ENCODE peak calls at places on chromosomes 2 and 18, in seven cellular contexts. P is IMR-90, O is adrenal gland, L is H54, N is transverse colon, T is GM12878, Z is A549. W is an unnamed sample.
A peak's percentile ranks its signal among the peaks of the same experiment; 100 is the strongest.

GRCh38 chr2:107511970-107512789 is 314.5 kb upstream of the RGPD4 start:
- DNase-seq in P (no peak), O (no peak), L (no peak), N (no peak), T (no peak), Z (no peak), W (no peak)

GRCh38 chr2:118677546-118677945 is 169.9 kb downstream of the EN1 start:
- DNase-seq in P (no peak), O (no peak), L (no peak), N (no peak), T (no peak), Z (no peak), W (no peak)

GRCh38 chr2:219049282-219049681 is 8.0 kb upstream of the CFAP65 start:
- DNase-seq in P (no peak), O (no peak), L (no peak), N (no peak), T (no peak), Z (no peak), W (no peak)

GRCh38 chr2:58447586-58447985 is 206.5 kb upstream of the FANCL start:
- DNase-seq in P (no peak), O (no peak), L (no peak), N (no peak), T (no peak), Z (no peak), W (no peak)

GRCh38 chr18:6920099-6920955 is 190.8 kb downstream of the ARHGAP28 start:
- DNase-seq in P (peak; percentile 68), O (peak; percentile 56), L (peak; percentile 47), N (peak; percentile 73), T (no peak), Z (peak; percentile 13), W (peak; percentile 42)

GRCh38 chr2:105325389-105325963 is 4.1 kb downstream of the TGFBRAP1 start:
- DNase-seq in P (peak; percentile 55), O (no peak), L (no peak), N (no peak), T (no peak), Z (no peak), W (no peak)

GRCh38 chr2:43114210-43114609 is 112.2 kb downstream of the ZFP36L2 start:
- DNase-seq in P (peak; percentile 35), O (no peak), L (no peak), N (no peak), T (no peak), Z (no peak), W (no peak)

GRCh38 chr2:32743480-32744236 is 115.8 kb downstream of the TTC27 start:
- DNase-seq in P (peak; percentile 58), O (no peak), L (no peak), N (no peak), T (peak; percentile 28), Z (no peak), W (no peak)

GRCh38 chr2:105126353-105126752 is 88.5 kb downstream of the MRPS9 start:
- DNase-seq in P (no peak), O (no peak), L (no peak), N (no peak), T (no peak), Z (no peak), W (no peak)

GRCh38 chr2:169476459-169476858 is 2.8 kb upstream of the BBS5 start:
- DNase-seq in P (peak; percentile 61), O (no peak), L (no peak), N (no peak), T (no peak), Z (no peak), W (no peak)

GRCh38 chr18:9712130-9712577 is 4.1 kb downstream of the RAB31 start:
- DNase-seq in P (no peak), O (no peak), L (no peak), N (no peak), T (no peak), Z (no peak), W (no peak)

GRCh38 chr18:9710037-9710436 is 1.9 kb downstream of the RAB31 start:
- DNase-seq in P (no peak), O (no peak), L (no peak), N (no peak), T (no peak), Z (no peak), W (no peak)

GRCh38 chr18:9712606-9713005 is 4.5 kb downstream of the RAB31 start:
- DNase-seq in P (no peak), O (no peak), L (no peak), N (no peak), T (no peak), Z (no peak), W (no peak)

GRCh38 chr18:9708882-9709877 is 1.1 kb downstream of the RAB31 start:
- DNase-seq in P (no peak), O (peak; percentile 46), L (no peak), N (peak; percentile 26), T (no peak), Z (no peak), W (peak; percentile 58)

GRCh38 chr18:9711361-9712129 is 3.4 kb downstream of the RAB31 start:
- DNase-seq in P (no peak), O (no peak), L (no peak), N (no peak), T (peak; percentile 66), Z (no peak), W (no peak)
- TF ChIP-seq POLR2A in P (no peak), O (no peak), L (no peak), N (no peak), T (no peak), Z (no peak), W (no peak)

GRCh38 chr2:30147715-30148611 is 1.2 kb downstream of the YPEL5 start:
- DNase-seq in P (peak; percentile 40), O (peak; percentile 75), L (peak; percentile 68), N (peak; percentile 85), T (no peak), Z (peak; percentile 88), W (peak; percentile 71)
- TF ChIP-seq POLR2A in P (peak; percentile 14), O (peak; percentile 77), L (no peak), N (peak; percentile 39), T (peak; percentile 72), Z (no peak), W (peak; percentile 82)

GRCh38 chr2:227450921-227451654 is 20.9 kb upstream of the AGFG1 start:
- DNase-seq in P (no peak), O (no peak), L (no peak), N (no peak), T (no peak), Z (peak; percentile 47), W (no peak)
- TF ChIP-seq POLR2A in P (no peak), O (no peak), L (no peak), N (no peak), T (no peak), Z (no peak), W (no peak)

DNA sequence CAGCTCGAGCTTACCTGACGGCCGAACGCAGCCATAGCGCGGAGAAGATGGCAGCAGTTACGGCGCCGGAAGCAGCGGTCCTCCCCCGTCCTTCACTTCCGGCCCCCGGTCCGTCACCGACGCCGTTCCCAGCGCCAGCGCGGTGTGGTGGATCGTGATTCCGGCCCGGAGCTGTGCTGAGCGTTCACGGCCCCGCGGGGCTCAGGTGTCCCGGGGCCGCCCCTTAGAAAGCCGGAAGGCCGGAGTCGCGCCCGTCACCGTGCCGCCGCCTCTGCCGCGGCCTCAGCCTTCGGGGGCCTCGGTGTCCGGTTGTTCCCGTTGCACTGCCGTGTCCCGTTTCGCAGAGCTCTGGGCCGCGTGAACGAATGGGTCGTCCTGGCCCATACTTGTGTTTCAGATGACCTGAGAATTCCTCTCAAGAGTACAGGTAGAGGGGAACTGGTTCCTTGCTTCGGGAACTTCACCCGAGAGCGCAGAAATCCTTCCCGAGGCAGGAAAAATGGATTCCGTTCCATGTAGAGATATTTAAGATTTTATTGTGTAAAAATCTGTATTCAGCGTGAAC is at the start of gene MTERF4:
- DNase-seq in P (peak; percentile 76), O (peak; percentile 89), L (peak; percentile 85), N (peak; percentile 92), T (no peak), Z (peak; percentile 77), W (peak; percentile 84)
- TF ChIP-seq POLR2A in P (no peak), O (peak; percentile 89), L (peak; percentile 75), N (peak; percentile 90), T (peak; percentile 94), Z (peak; percentile 85), W (peak; percentile 58)

GRCh38 chr2:236086403-236086970 is 81.7 kb downstream of the GBX2 start:
- DNase-seq in P (no peak), O (no peak), L (no peak), N (no peak), T (no peak), Z (no peak), W (no peak)
- TF ChIP-seq POLR2A in P (no peak), O (no peak), L (no peak), N (no peak), T (no peak), Z (no peak), W (no peak)

GRCh38 chr2:63588385-63589147 is at the start of the genes MDH1 and WDPCP:
- DNase-seq in P (peak; percentile 100), O (peak; percentile 97), L (peak; percentile 60), N (peak; percentile 95), T (peak; percentile 99), Z (peak; percentile 89), W (peak; percentile 95)
- TF ChIP-seq POLR2A in P (peak; percentile 59), O (peak; percentile 95), L (peak; percentile 70), N (peak; percentile 89), T (peak; percentile 89), Z (peak; percentile 74), W (peak; percentile 58)